ENCODE peak calls at places on chromosomes 11 and 22, in eight cellular contexts. N is HCT116, Y is pancreas, W is lower lobe of right lung, H is mucosa of descending colon, A is thoracic aorta, O is tibial nerve, U is ascending aorta. B is an unnamed sample.
A peak's percentile ranks its signal among the peaks of the same experiment; 100 is the strongest.

GRCh38 chr22:23856721-23857605 is 712 bp upstream of the SLC2A11 start:
- DNase-seq in N (no peak), Y (peak; percentile 51), W (no peak), H (no peak), A (no peak), O (no peak), U (no peak), B (peak; percentile 81)

GRCh38 chr11:122646549-122647340 is 8.8 kb upstream of the UBASH3B start:
- DNase-seq in N (no peak), Y (no peak), W (no peak), H (no peak), A (no peak), O (no peak), U (no peak), B (no peak)

GRCh38 chr22:26367402-26368245 is 61.4 kb upstream of the ASPHD2 start:
- DNase-seq in N (peak; percentile 59), Y (peak; percentile 13), W (no peak), H (no peak), A (no peak), O (no peak), U (no peak), B (no peak)

GRCh38 chr11:99795999-99796398 is 775.2 kb downstream of the CNTN5 start:
- DNase-seq in N (no peak), Y (no peak), W (no peak), H (no peak), A (no peak), O (no peak), U (no peak), B (no peak)

GRCh38 chr11:27926981-27927481 is 180.9 kb downstream of the KIF18A start:
- DNase-seq in N (no peak), Y (no peak), W (no peak), H (no peak), A (no peak), O (no peak), U (no peak), B (no peak)

GRCh38 chr11:110850846-110851245 is 138.6 kb upstream of the ARHGAP20 start:
- DNase-seq in N (no peak), Y (no peak), W (no peak), H (no peak), A (no peak), O (no peak), U (no peak), B (no peak)

GRCh38 chr11:130420478-130421198 is 7.8 kb downstream of the ADAMTS8 start:
- DNase-seq in N (no peak), Y (no peak), W (no peak), H (no peak), A (no peak), O (no peak), U (no peak), B (peak; percentile 75)

GRCh38 chr22:46087816-46088277 is 62.5 kb upstream of the PPARA start:
- DNase-seq in N (no peak), Y (peak; percentile 93), W (peak; percentile 80), H (peak; percentile 85), A (peak; percentile 66), O (peak; percentile 93), U (peak; percentile 96), B (peak; percentile 98)

GRCh38 chr11:70783821-70784220 is 385.5 kb downstream of the CTTN start:
- DNase-seq in N (no peak), Y (no peak), W (no peak), H (no peak), A (no peak), O (no peak), U (no peak), B (no peak)

GRCh38 chr22:24097961-24098391 is 83.3 kb upstream of the SUSD2 start:
- DNase-seq in N (no peak), Y (no peak), W (no peak), H (no peak), A (no peak), O (no peak), U (peak; percentile 56), B (peak; percentile 48)

GRCh38 chr11:123308077-123308476 is 113.0 kb upstream of the CLMP start:
- DNase-seq in N (no peak), Y (no peak), W (no peak), H (no peak), A (no peak), O (no peak), U (no peak), B (no peak)

GRCh38 chr22:47543447-47543846 is 781.0 kb downstream of the TBC1D22A start:
- DNase-seq in N (no peak), Y (no peak), W (no peak), H (no peak), A (no peak), O (no peak), U (peak; percentile 51), B (no peak)

GRCh38 chr22:27801197-27801615 is 350 bp downstream of the MN1 start:
- DNase-seq in N (no peak), Y (no peak), W (no peak), H (peak; percentile 55), A (no peak), O (no peak), U (no peak), B (no peak)

GRCh38 chr11:95104916-95105315 is 15.3 kb downstream of the ENDOD1 start:
- DNase-seq in N (no peak), Y (no peak), W (no peak), H (no peak), A (no peak), O (no peak), U (no peak), B (no peak)

GRCh38 chr11:126189109-126189929 is 22.1 kb downstream of the RPUSD4 start:
- DNase-seq in N (no peak), Y (no peak), W (no peak), H (no peak), A (no peak), O (no peak), U (no peak), B (no peak)

GRCh38 chr11:75873417-75874148 is 58.6 kb downstream of the UVRAG start:
- DNase-seq in N (no peak), Y (no peak), W (no peak), H (no peak), A (no peak), O (no peak), U (no peak), B (no peak)

GRCh38 chr11:63915961-63916836 is 765 bp downstream of the RCOR2 start:
- DNase-seq in N (no peak), Y (peak; percentile 31), W (no peak), H (peak; percentile 74), A (no peak), O (no peak), U (peak; percentile 81), B (no peak)

GRCh38 chr11:63911876-63912275 is 5.1 kb downstream of the RCOR2 start:
- DNase-seq in N (no peak), Y (no peak), W (no peak), H (no peak), A (no peak), O (no peak), U (no peak), B (no peak)

GRCh38 chr11:63912678-63913077 is 4.3 kb downstream of the RCOR2 start:
- DNase-seq in N (no peak), Y (no peak), W (no peak), H (no peak), A (no peak), O (no peak), U (no peak), B (no peak)

GRCh38 chr11:63914896-63915681 is 1.9 kb downstream of the RCOR2 start:
- DNase-seq in N (no peak), Y (no peak), W (no peak), H (no peak), A (no peak), O (no peak), U (no peak), B (no peak)

GRCh38 chr11:63913866-63914830 is 2.8 kb downstream of the RCOR2 start:
- DNase-seq in N (no peak), Y (no peak), W (no peak), H (no peak), A (no peak), O (no peak), U (no peak), B (no peak)
- H3K4me3 ChIP-seq in N (no peak overlapping the region), Y (no peak overlapping the region), W (no peak overlapping the region), H (no peak overlapping the region), A (no peak overlapping the region), O (no peak overlapping the region), U (no peak overlapping the region), B (no peak overlapping the region)

GRCh38 chr22:38732251-38732815 is 23.5 kb downstream of the SUN2 start:
- DNase-seq in N (no peak), Y (peak; percentile 69), W (no peak), H (peak; percentile 29), A (no peak), O (no peak), U (no peak), B (no peak)
- TF ChIP-seq CTCF in N (no peak), Y (no peak), W (no peak), H (no peak), A (no peak), O (no peak), U (no peak), B (no peak)

GRCh38 chr11:12684354-12684753 is 10.1 kb downstream of the TEAD1 start:
- DNase-seq in N (no peak), Y (no peak), W (no peak), H (no peak), A (no peak), O (no peak), U (no peak), B (no peak)
- H3K4me1 ChIP-seq in N (peaks cover 82% of the 10 kb centered on the region), Y (peaks cover 44% of the 10 kb centered on the region), W (peaks cover 37% of the 10 kb centered on the region), H (peaks cover 37% of the 10 kb centered on the region), A (peaks cover 57% of the 10 kb centered on the region), O (peaks cover 41% of the 10 kb centered on the region), U (peaks cover 7% of the 10 kb centered on the region), B (peaks cover 86% of the 10 kb centered on the region)

DNA sequence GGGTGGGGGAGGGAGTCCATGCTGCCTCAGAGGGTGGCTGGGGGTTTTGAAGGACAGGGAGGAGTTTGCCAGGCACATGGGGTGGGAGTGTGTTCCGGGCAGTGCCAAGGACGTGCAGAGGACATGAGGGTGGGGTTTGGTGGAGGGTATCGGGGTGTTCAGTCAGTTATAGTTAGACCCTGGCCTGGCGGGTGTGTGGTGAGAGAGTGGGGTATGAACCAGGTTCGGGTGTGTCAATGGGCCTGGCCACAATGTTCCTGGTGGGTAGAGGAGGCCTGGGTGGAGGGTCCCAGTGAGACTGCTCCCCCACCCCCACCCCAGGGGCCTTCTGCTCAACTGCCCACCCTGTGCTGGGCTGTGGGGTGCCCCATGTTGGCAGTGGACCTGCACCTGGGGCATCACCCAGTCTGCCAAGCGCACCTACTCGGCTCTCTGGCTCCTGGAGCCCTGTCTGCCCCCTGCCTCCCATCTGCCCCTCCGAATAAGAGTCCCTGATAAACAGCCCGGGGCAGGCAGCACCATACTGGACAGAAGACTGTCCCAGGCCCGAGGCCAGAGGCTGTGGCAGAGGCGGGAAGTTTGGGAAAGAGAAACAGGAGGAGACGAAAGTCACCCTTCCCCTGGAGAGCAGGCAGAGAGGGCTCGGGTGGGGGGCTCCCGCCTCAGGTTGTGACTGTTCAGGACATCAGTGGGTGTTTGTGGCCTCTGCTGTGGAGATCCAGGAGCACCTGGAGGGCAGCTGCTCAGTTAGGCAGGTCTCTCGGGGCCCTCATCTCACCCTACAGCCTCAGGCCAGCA is 4.1 kb downstream of the PIM3 start:
- DNase-seq in N (no peak), Y (peak; percentile 26), W (peak; percentile 50), H (peak; percentile 55), A (peak; percentile 1), O (peak; percentile 13), U (peak; percentile 59), B (peak; percentile 64)
- H3K4me3 ChIP-seq in N (no peak overlapping the region), Y (no peak overlapping the region), W (peak overlapping the region; percentile 95), H (no peak overlapping the region), A (peak overlapping the region; percentile 93), O (no peak overlapping the region), U (no peak overlapping the region), B (no peak overlapping the region)

GRCh38 chr11:37230865-37231264 is 632.8 kb upstream of the RAG2 start:
- DNase-seq in N (no peak), Y (no peak), W (no peak), H (no peak), A (no peak), O (no peak), U (no peak), B (no peak)
- TF ChIP-seq CTCF in N (no peak), Y (no peak), W (no peak), H (no peak), A (no peak), O (no peak), U (no peak), B (no peak)